ENCODE peak calls at places on chromosome 1, in four cellular contexts. One of them, this sample, is unnamed.
A peak's percentile ranks its signal among the peaks of the same experiment; 100 is the strongest.

GRCh38 chr1:152741656-152742055 is 16.2 kb upstream of the KPRP start:
- DNase-seq in NCI-H1930: no peak
- DNase-seq in stimulated activated CD8-positive, alpha-beta memory T cell treated with anti-CD3 and anti-CD28 coated beads, Interleukin-4, amount 100 ng/mL, for 1 hour: no peak
- DNase-seq in activated effector memory CD4-positive, alpha-beta T cell treated with Interleukin-2 at 50 U/mL for 16 hours: no peak
- DNase-seq in this sample: no peak

GRCh38 chr1:68361511-68361910 is 88.2 kb downstream of the RPE65 start:
- DNase-seq in stimulated activated CD8-positive, alpha-beta memory T cell treated with anti-CD3 and anti-CD28 coated beads, Interleukin-4, amount 100 ng/mL, for 1 hour: no peak
- DNase-seq in NCI-H1930: no peak
- DNase-seq in activated effector memory CD4-positive, alpha-beta T cell treated with Interleukin-2 at 50 U/mL for 16 hours: no peak
- DNase-seq in this sample: no peak

GRCh38 chr1:24594328-24594598 is 38.4 kb downstream of the NCMAP start:
- DNase-seq in activated effector memory CD4-positive, alpha-beta T cell treated with Interleukin-2 at 50 U/mL for 16 hours: no peak
- DNase-seq in NCI-H1930: no peak
- DNase-seq in stimulated activated CD8-positive, alpha-beta memory T cell treated with anti-CD3 and anti-CD28 coated beads, Interleukin-4, amount 100 ng/mL, for 1 hour: no peak
- DNase-seq in this sample: no peak

GRCh38 chr1:89261926-89262540 is 10.6 kb downstream of the GBP5 start:
- DNase-seq in activated effector memory CD4-positive, alpha-beta T cell treated with Interleukin-2 at 50 U/mL for 16 hours: no peak
- DNase-seq in NCI-H1930: no peak
- DNase-seq in stimulated activated CD8-positive, alpha-beta memory T cell treated with anti-CD3 and anti-CD28 coated beads, Interleukin-4, amount 100 ng/mL, for 1 hour: no peak
- DNase-seq in this sample: no peak

GRCh38 chr1:110243581-110243980 is 33.5 kb downstream of the KCNC4 start:
- DNase-seq in activated effector memory CD4-positive, alpha-beta T cell treated with Interleukin-2 at 50 U/mL for 16 hours: no peak
- DNase-seq in NCI-H1930: no peak
- DNase-seq in stimulated activated CD8-positive, alpha-beta memory T cell treated with anti-CD3 and anti-CD28 coated beads, Interleukin-4, amount 100 ng/mL, for 1 hour: no peak
- DNase-seq in this sample: no peak

GRCh38 chr1:78255378-78255777 is 209.6 kb downstream of the GIPC2 start:
- DNase-seq in stimulated activated CD8-positive, alpha-beta memory T cell treated with anti-CD3 and anti-CD28 coated beads, Interleukin-4, amount 100 ng/mL, for 1 hour: no peak
- DNase-seq in NCI-H1930: no peak
- DNase-seq in activated effector memory CD4-positive, alpha-beta T cell treated with Interleukin-2 at 50 U/mL for 16 hours: no peak
- DNase-seq in this sample: no peak

GRCh38 chr1:159931101-159931816 is 6.0 kb upstream of the TAGLN2 start:
- DNase-seq in stimulated activated CD8-positive, alpha-beta memory T cell treated with anti-CD3 and anti-CD28 coated beads, Interleukin-4, amount 100 ng/mL, for 1 hour: no peak
- DNase-seq in activated effector memory CD4-positive, alpha-beta T cell treated with Interleukin-2 at 50 U/mL for 16 hours: no peak
- DNase-seq in NCI-H1930: no peak
- DNase-seq in this sample: no peak

GRCh38 chr1:216054593-216054992 is 368.7 kb downstream of the USH2A start:
- DNase-seq in stimulated activated CD8-positive, alpha-beta memory T cell treated with anti-CD3 and anti-CD28 coated beads, Interleukin-4, amount 100 ng/mL, for 1 hour: no peak
- DNase-seq in activated effector memory CD4-positive, alpha-beta T cell treated with Interleukin-2 at 50 U/mL for 16 hours: no peak
- DNase-seq in NCI-H1930: no peak
- DNase-seq in this sample: no peak

GRCh38 chr1:22694172-22694571 is 16.5 kb upstream of the EPHB2 start:
- DNase-seq in stimulated activated CD8-positive, alpha-beta memory T cell treated with anti-CD3 and anti-CD28 coated beads, Interleukin-4, amount 100 ng/mL, for 1 hour: no peak
- DNase-seq in activated effector memory CD4-positive, alpha-beta T cell treated with Interleukin-2 at 50 U/mL for 16 hours: no peak
- DNase-seq in NCI-H1930: no peak
- DNase-seq in this sample: no peak

GRCh38 chr1:217311766-217312165 is 319.1 kb downstream of the GPATCH2 start:
- DNase-seq in NCI-H1930: no peak
- DNase-seq in stimulated activated CD8-positive, alpha-beta memory T cell treated with anti-CD3 and anti-CD28 coated beads, Interleukin-4, amount 100 ng/mL, for 1 hour: no peak
- DNase-seq in activated effector memory CD4-positive, alpha-beta T cell treated with Interleukin-2 at 50 U/mL for 16 hours: no peak
- DNase-seq in this sample: no peak

GRCh38 chr1:68347415-68347814 is 102.3 kb downstream of the RPE65 start:
- DNase-seq in activated effector memory CD4-positive, alpha-beta T cell treated with Interleukin-2 at 50 U/mL for 16 hours: no peak
- DNase-seq in NCI-H1930: no peak
- DNase-seq in stimulated activated CD8-positive, alpha-beta memory T cell treated with anti-CD3 and anti-CD28 coated beads, Interleukin-4, amount 100 ng/mL, for 1 hour: no peak
- DNase-seq in this sample: no peak

GRCh38 chr1:19398309-19398760 is 86.2 kb downstream of the SLC66A1 start:
- DNase-seq in stimulated activated CD8-positive, alpha-beta memory T cell treated with anti-CD3 and anti-CD28 coated beads, Interleukin-4, amount 100 ng/mL, for 1 hour: no peak
- DNase-seq in NCI-H1930: no peak
- DNase-seq in activated effector memory CD4-positive, alpha-beta T cell treated with Interleukin-2 at 50 U/mL for 16 hours: no peak
- DNase-seq in this sample: no peak

GRCh38 chr1:110829955-110830553 is 42.9 kb upstream of the CD53 start:
- DNase-seq in NCI-H1930: peak; percentile 25
- DNase-seq in stimulated activated CD8-positive, alpha-beta memory T cell treated with anti-CD3 and anti-CD28 coated beads, Interleukin-4, amount 100 ng/mL, for 1 hour: peak; percentile 7
- DNase-seq in activated effector memory CD4-positive, alpha-beta T cell treated with Interleukin-2 at 50 U/mL for 16 hours: no peak
- DNase-seq in this sample: no peak

GRCh38 chr1:230778916-230779590 is 31.9 kb downstream of the CAPN9 start:
- DNase-seq in NCI-H1930: no peak
- DNase-seq in stimulated activated CD8-positive, alpha-beta memory T cell treated with anti-CD3 and anti-CD28 coated beads, Interleukin-4, amount 100 ng/mL, for 1 hour: no peak
- DNase-seq in activated effector memory CD4-positive, alpha-beta T cell treated with Interleukin-2 at 50 U/mL for 16 hours: no peak
- DNase-seq in this sample: no peak

GRCh38 chr1:228410015-228410414 is 3.4 kb upstream of the TRIM11 start:
- DNase-seq in stimulated activated CD8-positive, alpha-beta memory T cell treated with anti-CD3 and anti-CD28 coated beads, Interleukin-4, amount 100 ng/mL, for 1 hour: no peak
- DNase-seq in NCI-H1930: no peak
- DNase-seq in activated effector memory CD4-positive, alpha-beta T cell treated with Interleukin-2 at 50 U/mL for 16 hours: no peak
- DNase-seq in this sample: no peak

GRCh38 chr1:207825719-207826556 is 74.1 kb downstream of the CD46 start:
- DNase-seq in activated effector memory CD4-positive, alpha-beta T cell treated with Interleukin-2 at 50 U/mL for 16 hours: peak; percentile 68
- DNase-seq in NCI-H1930: no peak
- DNase-seq in stimulated activated CD8-positive, alpha-beta memory T cell treated with anti-CD3 and anti-CD28 coated beads, Interleukin-4, amount 100 ng/mL, for 1 hour: peak; percentile 32
- DNase-seq in this sample: no peak

GRCh38 chr1:79041666-79042065 is 35.1 kb upstream of the ADGRL4 start:
- DNase-seq in activated effector memory CD4-positive, alpha-beta T cell treated with Interleukin-2 at 50 U/mL for 16 hours: no peak
- DNase-seq in NCI-H1930: no peak
- DNase-seq in stimulated activated CD8-positive, alpha-beta memory T cell treated with anti-CD3 and anti-CD28 coated beads, Interleukin-4, amount 100 ng/mL, for 1 hour: no peak
- DNase-seq in this sample: no peak

GRCh38 chr1:108767708-108768107 is 21.2 kb downstream of the STXBP3 start:
- DNase-seq in NCI-H1930: no peak
- DNase-seq in stimulated activated CD8-positive, alpha-beta memory T cell treated with anti-CD3 and anti-CD28 coated beads, Interleukin-4, amount 100 ng/mL, for 1 hour: no peak
- DNase-seq in activated effector memory CD4-positive, alpha-beta T cell treated with Interleukin-2 at 50 U/mL for 16 hours: no peak
- DNase-seq in this sample: no peak

GRCh38 chr1:208803371-208803811 is 559.2 kb upstream of the PLXNA2 start:
- DNase-seq in NCI-H1930: no peak
- DNase-seq in stimulated activated CD8-positive, alpha-beta memory T cell treated with anti-CD3 and anti-CD28 coated beads, Interleukin-4, amount 100 ng/mL, for 1 hour: no peak
- DNase-seq in activated effector memory CD4-positive, alpha-beta T cell treated with Interleukin-2 at 50 U/mL for 16 hours: no peak
- DNase-seq in this sample: no peak

GRCh38 chr1:25028910-25029599 is 99.0 kb upstream of the RUNX3 start:
- DNase-seq in activated effector memory CD4-positive, alpha-beta T cell treated with Interleukin-2 at 50 U/mL for 16 hours: no peak
- DNase-seq in NCI-H1930: no peak
- DNase-seq in stimulated activated CD8-positive, alpha-beta memory T cell treated with anti-CD3 and anti-CD28 coated beads, Interleukin-4, amount 100 ng/mL, for 1 hour: no peak
- DNase-seq in this sample: no peak

GRCh38 chr1:169271094-169271493 is 96.5 kb downstream of the NME7 start:
- DNase-seq in activated effector memory CD4-positive, alpha-beta T cell treated with Interleukin-2 at 50 U/mL for 16 hours: no peak
- DNase-seq in stimulated activated CD8-positive, alpha-beta memory T cell treated with anti-CD3 and anti-CD28 coated beads, Interleukin-4, amount 100 ng/mL, for 1 hour: no peak
- DNase-seq in NCI-H1930: no peak
- DNase-seq in this sample: no peak

GRCh38 chr1:200302192-200302892 is 107.5 kb downstream of the ZNF281 start:
- DNase-seq in NCI-H1930: no peak
- DNase-seq in activated effector memory CD4-positive, alpha-beta T cell treated with Interleukin-2 at 50 U/mL for 16 hours: peak; percentile 58
- DNase-seq in stimulated activated CD8-positive, alpha-beta memory T cell treated with anti-CD3 and anti-CD28 coated beads, Interleukin-4, amount 100 ng/mL, for 1 hour: peak; percentile 29
- DNase-seq in this sample: peak; percentile 28

GRCh38 chr1:224317383-224318045 is 12.5 kb downstream of the NVL start:
- DNase-seq in activated effector memory CD4-positive, alpha-beta T cell treated with Interleukin-2 at 50 U/mL for 16 hours: no peak
- DNase-seq in NCI-H1930: peak; percentile 2
- DNase-seq in stimulated activated CD8-positive, alpha-beta memory T cell treated with anti-CD3 and anti-CD28 coated beads, Interleukin-4, amount 100 ng/mL, for 1 hour: no peak
- DNase-seq in this sample: no peak

GRCh38 chr1:117964290-117965038 is 34.9 kb downstream of the WDR3 start:
- DNase-seq in activated effector memory CD4-positive, alpha-beta T cell treated with Interleukin-2 at 50 U/mL for 16 hours: no peak
- DNase-seq in NCI-H1930: no peak
- DNase-seq in stimulated activated CD8-positive, alpha-beta memory T cell treated with anti-CD3 and anti-CD28 coated beads, Interleukin-4, amount 100 ng/mL, for 1 hour: no peak
- DNase-seq in this sample: no peak

GRCh38 chr1:15579683-15580047 is 5.2 kb downstream of the AGMAT start:
- DNase-seq in NCI-H1930: no peak
- DNase-seq in stimulated activated CD8-positive, alpha-beta memory T cell treated with anti-CD3 and anti-CD28 coated beads, Interleukin-4, amount 100 ng/mL, for 1 hour: no peak
- DNase-seq in activated effector memory CD4-positive, alpha-beta T cell treated with Interleukin-2 at 50 U/mL for 16 hours: no peak
- DNase-seq in this sample: no peak

GRCh38 chr1:87140831-87141540 is 187.7 kb upstream of the LMO4 start:
- DNase-seq in NCI-H1930: no peak
- DNase-seq in stimulated activated CD8-positive, alpha-beta memory T cell treated with anti-CD3 and anti-CD28 coated beads, Interleukin-4, amount 100 ng/mL, for 1 hour: no peak
- DNase-seq in activated effector memory CD4-positive, alpha-beta T cell treated with Interleukin-2 at 50 U/mL for 16 hours: no peak
- DNase-seq in this sample: no peak

GRCh38 chr1:56278052-56278451 is 301.3 kb downstream of the PLPP3 start:
- DNase-seq in NCI-H1930: no peak
- DNase-seq in stimulated activated CD8-positive, alpha-beta memory T cell treated with anti-CD3 and anti-CD28 coated beads, Interleukin-4, amount 100 ng/mL, for 1 hour: no peak
- DNase-seq in activated effector memory CD4-positive, alpha-beta T cell treated with Interleukin-2 at 50 U/mL for 16 hours: no peak
- DNase-seq in this sample: no peak

GRCh38 chr1:26887125-26887524 is 3.0 kb downstream of the GPN2 start:
- DNase-seq in NCI-H1930: no peak
- DNase-seq in activated effector memory CD4-positive, alpha-beta T cell treated with Interleukin-2 at 50 U/mL for 16 hours: no peak
- DNase-seq in stimulated activated CD8-positive, alpha-beta memory T cell treated with anti-CD3 and anti-CD28 coated beads, Interleukin-4, amount 100 ng/mL, for 1 hour: no peak
- DNase-seq in this sample: no peak

GRCh38 chr1:77876884-77877283 is 11.5 kb upstream of the NEXN start:
- DNase-seq in activated effector memory CD4-positive, alpha-beta T cell treated with Interleukin-2 at 50 U/mL for 16 hours: no peak
- DNase-seq in NCI-H1930: no peak
- DNase-seq in stimulated activated CD8-positive, alpha-beta memory T cell treated with anti-CD3 and anti-CD28 coated beads, Interleukin-4, amount 100 ng/mL, for 1 hour: no peak
- DNase-seq in this sample: no peak

GRCh38 chr1:111952258-111952657 is 37.2 kb downstream of the KCND3 start:
- DNase-seq in activated effector memory CD4-positive, alpha-beta T cell treated with Interleukin-2 at 50 U/mL for 16 hours: no peak
- DNase-seq in NCI-H1930: no peak
- DNase-seq in stimulated activated CD8-positive, alpha-beta memory T cell treated with anti-CD3 and anti-CD28 coated beads, Interleukin-4, amount 100 ng/mL, for 1 hour: no peak
- DNase-seq in this sample: no peak

GRCh38 chr1:118204648-118205047 is 19.6 kb upstream of the SPAG17 start:
- DNase-seq in stimulated activated CD8-positive, alpha-beta memory T cell treated with anti-CD3 and anti-CD28 coated beads, Interleukin-4, amount 100 ng/mL, for 1 hour: no peak
- DNase-seq in NCI-H1930: no peak
- DNase-seq in activated effector memory CD4-positive, alpha-beta T cell treated with Interleukin-2 at 50 U/mL for 16 hours: no peak
- DNase-seq in this sample: no peak

GRCh38 chr1:117368116-117369108 is 1.2 kb downstream of the MAN1A2 start:
- DNase-seq in stimulated activated CD8-positive, alpha-beta memory T cell treated with anti-CD3 and anti-CD28 coated beads, Interleukin-4, amount 100 ng/mL, for 1 hour: no peak
- DNase-seq in NCI-H1930: no peak
- DNase-seq in activated effector memory CD4-positive, alpha-beta T cell treated with Interleukin-2 at 50 U/mL for 16 hours: no peak
- DNase-seq in this sample: no peak

This sample was measured in hippocampal formation.